ENCODE peak calls at places on chromosomes 5 and 9, in five cellular contexts. One of them, this sample, is unnamed.

GRCh38 chr9:31848505-31849285 is 535.7 kb upstream of the ACO1 start:
- DNase-seq in HL-60: no peak
- DNase-seq in GM23338: peak; percentile 23
- DNase-seq in SK-N-SH: no peak
- DNase-seq in K562: peak; percentile 9
- DNase-seq in this sample: no peak

GRCh38 chr9:127644943-127645342 is 32.9 kb downstream of the STXBP1 start:
- DNase-seq in HL-60: no peak
- DNase-seq in GM23338: no peak
- DNase-seq in SK-N-SH: no peak
- DNase-seq in K562: no peak
- DNase-seq in this sample: no peak

GRCh38 chr5:116546033-116546742 is 28.4 kb downstream of the SEMA6A start:
- DNase-seq in HL-60: peak; percentile 18
- DNase-seq in GM23338: no peak
- DNase-seq in SK-N-SH: no peak
- DNase-seq in K562: no peak
- DNase-seq in this sample: no peak

GRCh38 chr9:137066096-137066861 is 4.1 kb downstream of the SAPCD2 start:
- DNase-seq in HL-60: no peak
- DNase-seq in GM23338: no peak
- DNase-seq in SK-N-SH: no peak
- DNase-seq in K562: no peak
- DNase-seq in this sample: no peak

GRCh38 chr5:148829248-148829594 is 2.8 kb downstream of the ADRB2 start:
- DNase-seq in HL-60: no peak
- DNase-seq in GM23338: no peak
- DNase-seq in SK-N-SH: no peak
- DNase-seq in K562: no peak
- DNase-seq in this sample: no peak

GRCh38 chr5:128773378-128773777 is 191.9 kb upstream of the SLC27A6 start:
- DNase-seq in HL-60: no peak
- DNase-seq in GM23338: no peak
- DNase-seq in SK-N-SH: no peak
- DNase-seq in K562: no peak
- DNase-seq in this sample: no peak

GRCh38 chr5:142984016-142984415 is 213.8 kb downstream of the ARHGAP26 start:
- DNase-seq in HL-60: peak; percentile 31
- DNase-seq in GM23338: no peak
- DNase-seq in SK-N-SH: no peak
- DNase-seq in K562: no peak
- DNase-seq in this sample: no peak

GRCh38 chr9:82721596-82721995 is 341.3 kb downstream of the RASEF start:
- DNase-seq in HL-60: no peak
- DNase-seq in GM23338: no peak
- DNase-seq in SK-N-SH: no peak
- DNase-seq in K562: no peak
- DNase-seq in this sample: no peak

GRCh38 chr5:50666261-50667078 is at the start of gene PARP8:
- DNase-seq in HL-60: peak; percentile 86
- DNase-seq in GM23338: peak; percentile 81
- DNase-seq in SK-N-SH: peak; percentile 83
- DNase-seq in K562: no peak
- DNase-seq in this sample: no peak

GRCh38 chr5:38776494-38776893 is 69.3 kb upstream of the OSMR start:
- DNase-seq in HL-60: no peak
- DNase-seq in GM23338: no peak
- DNase-seq in SK-N-SH: no peak
- DNase-seq in K562: no peak
- DNase-seq in this sample: no peak

GRCh38 chr9:127004946-127005769 is 90.6 kb downstream of the RALGPS1 start:
- DNase-seq in HL-60: no peak
- DNase-seq in GM23338: no peak
- DNase-seq in SK-N-SH: no peak
- DNase-seq in K562: no peak
- DNase-seq in this sample: no peak

GRCh38 chr5:57298295-57298984 is 124.6 kb downstream of the GPBP1 start:
- DNase-seq in HL-60: peak; percentile 59
- DNase-seq in GM23338: peak; percentile 96
- DNase-seq in SK-N-SH: peak; percentile 45
- DNase-seq in K562: peak; percentile 65
- DNase-seq in this sample: peak; percentile 77

GRCh38 chr9:35114921-35115341 is 731 bp downstream of the ATOSB start:
- DNase-seq in HL-60: peak; percentile 89
- DNase-seq in GM23338: peak; percentile 40
- DNase-seq in SK-N-SH: peak; percentile 38
- DNase-seq in K562: no peak
- DNase-seq in this sample: no peak

GRCh38 chr5:100900142-100900795 is 2.8 kb downstream of the ST8SIA4 start:
- DNase-seq in HL-60: peak; percentile 42
- DNase-seq in GM23338: peak; percentile 57
- DNase-seq in SK-N-SH: no peak
- DNase-seq in K562: no peak
- DNase-seq in this sample: no peak

GRCh38 chr5:141694479-141694878 is 12.4 kb upstream of the ARAP3 start:
- DNase-seq in HL-60: no peak
- DNase-seq in GM23338: no peak
- DNase-seq in SK-N-SH: no peak
- DNase-seq in K562: no peak
- DNase-seq in this sample: no peak

GRCh38 chr5:125402787-125403186 is 656.3 kb upstream of the ZNF608 start:
- DNase-seq in HL-60: no peak
- DNase-seq in GM23338: no peak
- DNase-seq in SK-N-SH: no peak
- DNase-seq in K562: no peak
- DNase-seq in this sample: no peak

GRCh38 chr5:94540856-94541494 is 77.4 kb downstream of the KIAA0825 start:
- DNase-seq in HL-60: no peak
- DNase-seq in GM23338: peak; percentile 64
- DNase-seq in SK-N-SH: no peak
- DNase-seq in K562: no peak
- DNase-seq in this sample: no peak

GRCh38 chr5:100252040-100252439 is 283.1 kb upstream of the FAM174A start:
- DNase-seq in HL-60: no peak
- DNase-seq in GM23338: no peak
- DNase-seq in SK-N-SH: no peak
- DNase-seq in K562: no peak
- DNase-seq in this sample: no peak

GRCh38 chr5:93598141-93598996 is 15.3 kb downstream of the NR2F1 start:
- DNase-seq in HL-60: no peak
- DNase-seq in GM23338: no peak
- DNase-seq in SK-N-SH: peak; percentile 22
- DNase-seq in K562: no peak
- DNase-seq in this sample: no peak

GRCh38 chr5:11596185-11596584 is 308.1 kb downstream of the CTNND2 start:
- DNase-seq in HL-60: no peak
- DNase-seq in GM23338: peak; percentile 10
- DNase-seq in SK-N-SH: no peak
- DNase-seq in K562: no peak
- DNase-seq in this sample: no peak

GRCh38 chr9:90062982-90063381 is 458.2 kb downstream of the GADD45G start:
- DNase-seq in HL-60: no peak
- DNase-seq in GM23338: no peak
- DNase-seq in SK-N-SH: no peak
- DNase-seq in K562: no peak
- DNase-seq in this sample: no peak

GRCh38 chr9:120882935-120883607 is 6.1 kb upstream of the PHF19 start:
- DNase-seq in HL-60: no peak
- DNase-seq in GM23338: no peak
- DNase-seq in SK-N-SH: no peak
- DNase-seq in K562: no peak
- DNase-seq in this sample: no peak

GRCh38 chr5:54215233-54215736 is 95.1 kb downstream of the ARL15 start:
- DNase-seq in HL-60: no peak
- DNase-seq in GM23338: peak; percentile 84
- DNase-seq in SK-N-SH: no peak
- DNase-seq in K562: no peak
- DNase-seq in this sample: no peak

GRCh38 chr5:59648949-59649921 is 244.3 kb downstream of the PDE4D start:
- DNase-seq in HL-60: no peak
- DNase-seq in GM23338: no peak
- DNase-seq in SK-N-SH: no peak
- DNase-seq in K562: no peak
- DNase-seq in this sample: no peak

GRCh38 chr5:6710551-6711318 is 2.5 kb upstream of the TENT4A start:
- DNase-seq in HL-60: no peak
- DNase-seq in GM23338: no peak
- DNase-seq in SK-N-SH: no peak
- DNase-seq in K562: no peak
- DNase-seq in this sample: no peak

GRCh38 chr5:179475211-179475840 is 75.0 kb upstream of the RUFY1 start:
- DNase-seq in HL-60: no peak
- DNase-seq in GM23338: peak; percentile 10
- DNase-seq in SK-N-SH: no peak
- DNase-seq in K562: no peak
- DNase-seq in this sample: no peak

GRCh38 chr9:36924071-36924470 is 110.0 kb downstream of the PAX5 start:
- DNase-seq in HL-60: no peak
- DNase-seq in GM23338: no peak
- DNase-seq in SK-N-SH: no peak
- DNase-seq in K562: no peak
- DNase-seq in this sample: peak; percentile 87

GRCh38 chr9:113516840-113517577 is 53.5 kb downstream of the RGS3 start:
- DNase-seq in HL-60: no peak
- DNase-seq in GM23338: no peak
- DNase-seq in SK-N-SH: no peak
- DNase-seq in K562: no peak
- DNase-seq in this sample: no peak

GRCh38 chr9:128917151-128917849 is 3.5 kb upstream of the PHYHD1 start:
- DNase-seq in HL-60: no peak
- DNase-seq in GM23338: no peak
- DNase-seq in SK-N-SH: no peak
- DNase-seq in K562: no peak
- DNase-seq in this sample: no peak

GRCh38 chr9:111525056-111525977 is at the start of gene ZNF483:
- DNase-seq in HL-60: peak; percentile 45
- DNase-seq in GM23338: peak; percentile 94
- DNase-seq in SK-N-SH: peak; percentile 93
- DNase-seq in K562: peak; percentile 66
- DNase-seq in this sample: peak; percentile 32
- TF ChIP-seq POLR2AphosphoS5 in HL-60: no peak
- TF ChIP-seq POLR2AphosphoS5 in GM23338: peak; percentile 74
- TF ChIP-seq POLR2AphosphoS5 in SK-N-SH: peak; percentile 24
- TF ChIP-seq POLR2AphosphoS5 in K562: no peak
- TF ChIP-seq POLR2AphosphoS5 in this sample: peak; percentile 46

GRCh38 chr9:124122813-124123462 is 111.4 kb downstream of the LHX2 start:
- DNase-seq in HL-60: no peak
- DNase-seq in GM23338: no peak
- DNase-seq in SK-N-SH: peak; percentile 56
- DNase-seq in K562: no peak
- DNase-seq in this sample: no peak
- TF ChIP-seq CTCF in HL-60: no peak
- TF ChIP-seq CTCF in GM23338: peak; percentile 56
- TF ChIP-seq CTCF in SK-N-SH: peak; percentile 47
- TF ChIP-seq CTCF in K562: peak; percentile 29
- TF ChIP-seq CTCF in this sample: peak; percentile 45

DNA sequence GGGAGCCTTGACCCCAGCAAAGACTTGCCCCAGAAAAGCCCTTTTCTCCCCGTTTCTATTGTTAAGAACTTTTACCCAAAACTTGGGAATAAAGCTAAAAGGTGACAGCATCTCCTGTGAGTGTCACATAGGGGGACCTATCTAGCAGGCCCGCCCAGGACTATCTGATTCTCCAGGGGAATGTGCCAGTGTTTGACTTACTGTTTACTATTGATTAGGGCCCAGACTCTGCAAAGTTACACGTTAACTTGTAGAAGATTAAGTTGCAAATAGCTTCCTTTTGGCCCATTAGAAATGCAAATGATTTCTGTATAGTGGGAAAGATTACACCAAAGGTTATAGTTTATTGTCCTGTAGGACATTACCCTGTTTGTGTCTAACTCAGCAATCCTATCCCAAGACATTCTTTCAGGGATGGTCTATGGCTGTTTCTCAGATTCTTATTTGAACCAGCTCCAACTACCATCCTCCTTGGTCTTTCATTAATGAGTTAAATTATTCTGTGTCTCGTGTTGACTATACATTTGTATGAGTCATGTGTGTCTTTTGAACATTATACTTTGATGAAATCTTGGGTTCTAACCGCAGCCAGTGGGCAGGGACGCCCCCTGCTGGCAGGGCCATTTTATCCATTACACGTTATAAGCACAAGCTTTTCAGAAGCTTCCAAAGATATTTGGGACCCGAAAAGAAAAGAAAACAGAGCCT is 60.7 kb downstream of the HRH2 start:
- DNase-seq in HL-60: peak; percentile 67
- DNase-seq in GM23338: peak; percentile 76
- DNase-seq in SK-N-SH: no peak
- DNase-seq in K562: peak; percentile 52
- DNase-seq in this sample: no peak
- TF ChIP-seq REST in HL-60: no peak
- TF ChIP-seq REST in GM23338: no peak
- TF ChIP-seq REST in SK-N-SH: no peak
- TF ChIP-seq REST in K562: no peak
- TF ChIP-seq REST in this sample: no peak

DNA sequence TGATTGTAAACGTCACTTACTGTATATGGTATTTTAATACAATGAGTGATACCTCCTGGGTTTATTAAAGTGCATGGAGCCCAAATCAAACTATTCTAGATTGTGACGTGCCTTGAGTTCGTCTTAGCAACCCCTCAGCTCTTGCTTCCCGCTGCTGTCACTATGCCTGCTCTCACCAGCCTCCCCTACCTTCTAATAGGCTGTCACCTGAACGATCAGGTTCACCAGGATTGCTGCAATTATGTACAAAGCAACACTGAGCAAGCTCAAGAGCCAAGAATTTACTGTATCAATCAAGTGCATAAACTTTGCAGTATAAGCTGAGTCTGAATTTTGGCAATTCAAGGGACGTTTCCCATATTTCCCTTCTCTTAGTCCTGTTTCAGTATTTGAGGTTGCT is 3.0 kb downstream of the LECT2 start:
- DNase-seq in HL-60: no peak
- DNase-seq in GM23338: no peak
- DNase-seq in SK-N-SH: no peak
- DNase-seq in K562: no peak
- DNase-seq in this sample: no peak
- TF ChIP-seq POLR2AphosphoS5 in HL-60: no peak
- TF ChIP-seq POLR2AphosphoS5 in GM23338: no peak
- TF ChIP-seq POLR2AphosphoS5 in SK-N-SH: no peak
- TF ChIP-seq POLR2AphosphoS5 in K562: no peak
- TF ChIP-seq POLR2AphosphoS5 in this sample: no peak